ENCODE peak calls at places on chromosomes 12 and 14, in eight cellular contexts. R, M, H, T, P, X, E and L are unnamed samples.

GRCh38 chr12:85405781-85406522 is 125.9 kb downstream of the ALX1 start:
- DNase-seq in E (no peak), X (no peak), P (no peak), H (no peak), T (peak), M (peak), R (no peak), L (peak)

GRCh38 chr12:122793685-122794106 is 19.3 kb downstream of the CCDC62 start:
- DNase-seq in E (peak), H (peak), R (peak), T (no peak), P (peak), X (no peak), M (peak), L (peak)

GRCh38 chr14:44935155-44935554 is 26.6 kb downstream of the KLHL28 start:
- DNase-seq in E (no peak), R (no peak), T (no peak), M (no peak), H (no peak), P (no peak), X (no peak), L (no peak)

GRCh38 chr12:48175613-48176416 is 7.6 kb upstream of the CCDC184 start:
- DNase-seq in E (no peak), H (no peak), T (no peak), X (no peak), M (peak), R (no peak), P (no peak), L (no peak)

GRCh38 chr12:42759622-42760273 is 170.2 kb upstream of the PRICKLE1 start:
- DNase-seq in H (no peak), X (peak), P (no peak), E (no peak), R (no peak), T (no peak), M (peak), L (peak)

GRCh38 chr14:27881646-27882045 is 884.9 kb upstream of the FOXG1 start:
- DNase-seq in M (no peak), X (no peak), P (no peak), R (no peak), E (no peak), T (no peak), H (no peak), L (no peak)

GRCh38 chr14:24081739-24082204 is 10.4 kb downstream of the CPNE6 start:
- DNase-seq in T (no peak), R (no peak), H (no peak), M (no peak), E (no peak), P (no peak), X (no peak), L (no peak)

GRCh38 chr12:128761305-128761880 is 62.4 kb downstream of the SLC15A4 start:
- DNase-seq in H (no peak), R (no peak), T (no peak), X (no peak), E (no peak), P (no peak), M (no peak), L (no peak)

GRCh38 chr14:101972126-101972785 is 7.9 kb downstream of the DYNC1H1 start:
- DNase-seq in M (peak), H (peak), T (peak), R (no peak), X (peak), P (no peak), E (no peak), L (peak)

GRCh38 chr12:66693901-66694513 is 15.1 kb upstream of the GRIP1 start:
- DNase-seq in R (peak), M (peak), T (peak), H (peak), P (peak), E (peak), X (no peak), L (peak)

GRCh38 chr14:74425525-74426201 is 347 bp downstream of the SYNDIG1L start:
- DNase-seq in X (peak), M (no peak), R (peak), P (peak), H (peak), T (no peak), E (peak), L (no peak)

GRCh38 chr12:31644536-31644935 is 15.0 kb upstream of the ETFBKMT start:
- DNase-seq in M (no peak), E (no peak), H (no peak), T (no peak), P (no peak), X (no peak), R (no peak), L (no peak)

GRCh38 chr12:63940295-63940997 is 95.9 kb downstream of the SRGAP1 start:
- DNase-seq in E (peak), P (no peak), R (no peak), M (no peak), H (peak), X (no peak), T (no peak), L (no peak)

GRCh38 chr12:113852273-113852672 is 113.9 kb downstream of the RBM19 start:
- DNase-seq in M (no peak), E (no peak), H (no peak), X (no peak), R (no peak), T (no peak), P (no peak), L (no peak)

GRCh38 chr12:2355604-2356003 is 302.8 kb downstream of the CACNA1C start:
- DNase-seq in T (no peak), M (no peak), P (no peak), E (no peak), H (no peak), X (no peak), R (no peak), L (no peak)

GRCh38 chr12:47964102-47964723 is 817 bp downstream of the TMEM106C start:
- DNase-seq in E (no peak), M (no peak), H (peak), P (no peak), T (no peak), R (no peak), X (no peak), L (no peak)

GRCh38 chr12:6372403-6373003 is 2.9 kb downstream of the SCNN1A start:
- DNase-seq in T (peak), H (no peak), E (no peak), R (no peak), X (no peak), M (peak), P (peak), L (peak)

GRCh38 chr12:108069766-108070165 is 59.3 kb upstream of the WSCD2 start:
- DNase-seq in E (no peak), R (no peak), T (no peak), M (no peak), X (no peak), P (no peak), H (no peak), L (no peak)

GRCh38 chr14:51328942-51329350 is 88.9 kb downstream of the TMX1 start:
- DNase-seq in R (no peak), X (no peak), M (peak), H (no peak), E (no peak), P (no peak), T (peak), L (no peak)

GRCh38 chr14:104011824-104012517 is 69.6 kb upstream of the RD3L start:
- DNase-seq in P (no peak), E (no peak), X (peak), H (no peak), M (no peak), T (no peak), R (no peak), L (no peak)

GRCh38 chr12:117294206-117294605 is 67.2 kb downstream of the NOS1 start:
- DNase-seq in T (no peak), P (no peak), H (no peak), E (no peak), M (no peak), R (no peak), X (no peak), L (no peak)

GRCh38 chr14:102644523-102644922 is 52.1 kb downstream of the RCOR1 start:
- DNase-seq in P (no peak), M (no peak), T (no peak), R (peak), H (no peak), X (no peak), E (no peak), L (no peak)

GRCh38 chr12:26109343-26109841 is 15.4 kb downstream of the BHLHE41 start:
- DNase-seq in H (no peak), T (peak), M (peak), R (no peak), E (no peak), P (no peak), X (peak), L (no peak)

GRCh38 chr14:55752580-55753365 is 172.8 kb downstream of the KTN1 start:
- DNase-seq in E (no peak), R (no peak), X (no peak), H (no peak), T (peak), M (peak), P (no peak), L (peak)

GRCh38 chr14:51520087-51520486 is 131.6 kb upstream of the FRMD6 start:
- DNase-seq in H (no peak), M (no peak), R (no peak), E (no peak), X (no peak), P (no peak), T (no peak), L (no peak)

GRCh38 chr12:131832393-131833231 is 4.4 kb downstream of the MMP17 start:
- DNase-seq in R (peak), X (peak), E (no peak), H (peak), T (no peak), P (no peak), M (peak), L (peak)

GRCh38 chr14:94677239-94677612 is 65.0 kb downstream of the SERPINA3 start:
- DNase-seq in H (no peak), M (no peak), R (no peak), T (no peak), X (no peak), P (no peak), E (no peak), L (no peak)

GRCh38 chr14:88825078-88825458 is 617 bp downstream of the TTC8 start:
- DNase-seq in M (no peak), R (no peak), P (no peak), T (no peak), H (no peak), X (no peak), E (no peak), L (no peak)

GRCh38 chr14:54902143-54902520 is 494 bp downstream of the GCH1 start:
- DNase-seq in X (peak), M (peak), H (peak), T (no peak), E (peak), R (peak), P (peak), L (no peak)

GRCh38 chr12:105319691-105320209 is 10.7 kb upstream of the C12orf75 start:
- DNase-seq in M (no peak), H (no peak), E (no peak), T (no peak), X (no peak), R (no peak), P (no peak), L (no peak)